ENCODE peak calls at places on chromosomes 4 and X, in four cellular contexts. One of them, this sample, is unnamed.

GRCh38 chr4:56410247-56410646 is 23.0 kb upstream of the AASDH start:
- DNase-seq in nephron progenitor cell: peak; percentile 12
- DNase-seq in stimulated activated naive CD8-positive, alpha-beta T cell treated with anti-CD3 and anti-CD28 coated beads, Interleukin-15, amount 100 ng/mL, for 72 hours: no peak
- DNase-seq in KG1: no peak
- DNase-seq in this sample: peak; percentile 5

GRCh38 chrX:10519761-10520160 is 100.6 kb downstream of the MID1 start:
- DNase-seq in nephron progenitor cell: no peak
- DNase-seq in stimulated activated naive CD8-positive, alpha-beta T cell treated with anti-CD3 and anti-CD28 coated beads, Interleukin-15, amount 100 ng/mL, for 72 hours: no peak
- DNase-seq in KG1: no peak
- DNase-seq in this sample: no peak

GRCh38 chr4:37365888-37366287 is 121.3 kb downstream of the NWD2 start:
- DNase-seq in nephron progenitor cell: no peak
- DNase-seq in stimulated activated naive CD8-positive, alpha-beta T cell treated with anti-CD3 and anti-CD28 coated beads, Interleukin-15, amount 100 ng/mL, for 72 hours: no peak
- DNase-seq in KG1: no peak
- DNase-seq in this sample: no peak

GRCh38 chrX:16023790-16024734 is 99.3 kb upstream of the GRPR start:
- DNase-seq in nephron progenitor cell: no peak
- DNase-seq in stimulated activated naive CD8-positive, alpha-beta T cell treated with anti-CD3 and anti-CD28 coated beads, Interleukin-15, amount 100 ng/mL, for 72 hours: no peak
- DNase-seq in KG1: no peak
- DNase-seq in this sample: no peak

GRCh38 chr4:20356565-20356964 is 104.9 kb downstream of the SLIT2 start:
- DNase-seq in nephron progenitor cell: peak; percentile 26
- DNase-seq in stimulated activated naive CD8-positive, alpha-beta T cell treated with anti-CD3 and anti-CD28 coated beads, Interleukin-15, amount 100 ng/mL, for 72 hours: no peak
- DNase-seq in KG1: no peak
- DNase-seq in this sample: peak; percentile 38

GRCh38 chrX:40380649-40381488 is 199.9 kb upstream of the ATP6AP2 start:
- DNase-seq in nephron progenitor cell: no peak
- DNase-seq in stimulated activated naive CD8-positive, alpha-beta T cell treated with anti-CD3 and anti-CD28 coated beads, Interleukin-15, amount 100 ng/mL, for 72 hours: no peak
- DNase-seq in KG1: no peak
- DNase-seq in this sample: no peak

GRCh38 chr4:142940614-142941013 is 94.5 kb upstream of the INPP4B start:
- DNase-seq in nephron progenitor cell: no peak
- DNase-seq in stimulated activated naive CD8-positive, alpha-beta T cell treated with anti-CD3 and anti-CD28 coated beads, Interleukin-15, amount 100 ng/mL, for 72 hours: no peak
- DNase-seq in KG1: no peak
- DNase-seq in this sample: no peak

GRCh38 chr4:89586318-89586717 is 250.6 kb downstream of the SNCA start:
- DNase-seq in nephron progenitor cell: no peak
- DNase-seq in stimulated activated naive CD8-positive, alpha-beta T cell treated with anti-CD3 and anti-CD28 coated beads, Interleukin-15, amount 100 ng/mL, for 72 hours: no peak
- DNase-seq in KG1: no peak
- DNase-seq in this sample: no peak

GRCh38 chr4:88963817-88964216 is 93.2 kb downstream of the FAM13A start:
- DNase-seq in nephron progenitor cell: no peak
- DNase-seq in stimulated activated naive CD8-positive, alpha-beta T cell treated with anti-CD3 and anti-CD28 coated beads, Interleukin-15, amount 100 ng/mL, for 72 hours: no peak
- DNase-seq in KG1: no peak
- DNase-seq in this sample: no peak

GRCh38 chr4:136369073-136369472 is 1163.2 kb downstream of the PCDH18 start:
- DNase-seq in nephron progenitor cell: no peak
- DNase-seq in stimulated activated naive CD8-positive, alpha-beta T cell treated with anti-CD3 and anti-CD28 coated beads, Interleukin-15, amount 100 ng/mL, for 72 hours: no peak
- DNase-seq in KG1: no peak
- DNase-seq in this sample: no peak

GRCh38 chr4:7625073-7625472 is 190.3 kb upstream of the PSAPL1 start:
- DNase-seq in nephron progenitor cell: no peak
- DNase-seq in stimulated activated naive CD8-positive, alpha-beta T cell treated with anti-CD3 and anti-CD28 coated beads, Interleukin-15, amount 100 ng/mL, for 72 hours: no peak
- DNase-seq in KG1: no peak
- DNase-seq in this sample: peak; percentile 28

GRCh38 chr4:153467154-153467896 is 1.2 kb downstream of the TMEM131L start:
- DNase-seq in nephron progenitor cell: peak; percentile 49
- DNase-seq in stimulated activated naive CD8-positive, alpha-beta T cell treated with anti-CD3 and anti-CD28 coated beads, Interleukin-15, amount 100 ng/mL, for 72 hours: peak; percentile 54
- DNase-seq in KG1: no peak
- DNase-seq in this sample: no peak

GRCh38 chr4:183532823-183533222 is 28.0 kb downstream of the ING2 start:
- DNase-seq in nephron progenitor cell: no peak
- DNase-seq in stimulated activated naive CD8-positive, alpha-beta T cell treated with anti-CD3 and anti-CD28 coated beads, Interleukin-15, amount 100 ng/mL, for 72 hours: no peak
- DNase-seq in KG1: no peak
- DNase-seq in this sample: no peak

GRCh38 chr4:41496980-41497379 is 41.0 kb upstream of the LIMCH1 start:
- DNase-seq in nephron progenitor cell: no peak
- DNase-seq in stimulated activated naive CD8-positive, alpha-beta T cell treated with anti-CD3 and anti-CD28 coated beads, Interleukin-15, amount 100 ng/mL, for 72 hours: no peak
- DNase-seq in KG1: no peak
- DNase-seq in this sample: no peak

GRCh38 chrX:134482371-134482770 is 22.4 kb downstream of the HPRT1 start:
- DNase-seq in nephron progenitor cell: no peak
- DNase-seq in stimulated activated naive CD8-positive, alpha-beta T cell treated with anti-CD3 and anti-CD28 coated beads, Interleukin-15, amount 100 ng/mL, for 72 hours: no peak
- DNase-seq in KG1: no peak
- DNase-seq in this sample: no peak

This sample was measured in hippocampal formation.